ENCODE peak calls at places on chromosomes 16 and 17, in six cellular contexts. N is endothelial cell of umbilical vein, Y is HepG2, I is GM23338, H is H1, W is stomach. U is an unnamed sample.

GRCh38 chr16:10877472-10877946 is 507 bp downstream of the CIITA start:
- DNase-seq in N (no peak), Y (no peak), I (peak; percentile 38), H (no peak), W (no peak), U (no peak)

GRCh38 chr17:14356043-14356637 is 55.3 kb downstream of the HS3ST3B1 start:
- DNase-seq in N (no peak), Y (no peak), I (peak; percentile 78), H (no peak), W (no peak), U (no peak)

GRCh38 chr17:4512156-4513112 is 13.8 kb downstream of the SPNS2 start:
- DNase-seq in N (no peak), Y (no peak), I (no peak), H (no peak), W (no peak), U (no peak)

GRCh38 chr16:8996891-8997290 is 33.2 kb upstream of the USP7 start:
- DNase-seq in N (no peak), Y (peak; percentile 50), I (peak; percentile 54), H (no peak), W (no peak), U (no peak)

GRCh38 chr16:55760665-55761035 is 72.2 kb downstream of the CES1 start:
- DNase-seq in N (no peak), Y (no peak), I (no peak), H (no peak), W (no peak), U (no peak)

GRCh38 chr17:77487211-77487629 is 346.5 kb downstream of the SEC14L1 start:
- DNase-seq in N (no peak), Y (no peak), I (no peak), H (no peak), W (no peak), U (no peak)

GRCh38 chr17:28724500-28725165 is 1.4 kb downstream of the TLCD1 start:
- DNase-seq in N (no peak), Y (no peak), I (peak; percentile 41), H (no peak), W (no peak), U (no peak)

GRCh38 chr17:27354491-27355081 is 60.7 kb downstream of the WSB1 start:
- DNase-seq in N (no peak), Y (peak; percentile 46), I (no peak), H (no peak), W (no peak), U (no peak)

GRCh38 chr17:54678158-54678557 is 222.5 kb upstream of the TOM1L1 start:
- DNase-seq in N (no peak), Y (no peak), I (no peak), H (no peak), W (no peak), U (no peak)

GRCh38 chr17:51505450-51505849 is 245.1 kb downstream of the UTP18 start:
- DNase-seq in N (no peak), Y (no peak), I (no peak), H (no peak), W (no peak), U (no peak)
- TF ChIP-seq POLR2AphosphoS5 in N (no peak), Y (no peak), I (no peak), H (no peak), W (no peak), U (no peak)

GRCh38 chr16:28574925-28575324 is 21.2 kb downstream of the SGF29 start:
- DNase-seq in N (no peak), Y (no peak), I (no peak), H (no peak), W (no peak), U (no peak)
- TF ChIP-seq POLR2AphosphoS5 in N (no peak), Y (no peak), I (no peak), H (no peak), W (no peak), U (no peak)

GRCh38 chr17:7351665-7352558 is at the start of gene KCTD11:
- DNase-seq in N (peak; percentile 76), Y (peak; percentile 73), I (peak; percentile 94), H (peak; percentile 46), W (peak; percentile 97), U (peak; percentile 90)
- TF ChIP-seq POLR2AphosphoS5 in N (peak; percentile 73), Y (peak; percentile 48), I (peak; percentile 65), H (peak; percentile 59), W (peak; percentile 17), U (peak; percentile 7)

DNA sequence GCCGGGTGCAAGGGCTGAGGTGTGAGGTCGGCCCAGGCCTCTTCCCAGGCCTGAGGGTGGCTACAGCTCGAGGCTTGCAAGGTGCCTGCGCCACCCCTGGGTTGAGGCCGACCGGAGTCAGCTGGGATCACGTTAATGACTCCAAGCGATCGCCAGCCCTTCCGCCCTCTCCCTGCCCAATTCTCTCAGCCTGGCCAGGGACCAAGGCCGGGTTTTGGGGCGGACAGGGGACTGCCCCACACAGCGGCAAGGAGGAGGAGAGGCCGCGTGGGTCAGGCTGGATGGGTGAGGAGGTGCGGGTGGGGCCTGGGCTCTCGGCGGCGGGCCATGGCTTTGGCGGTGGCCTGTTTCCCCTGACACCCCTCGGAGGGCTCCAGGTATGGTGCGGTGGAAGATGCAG is 3.2 kb upstream of the WDR24 start:
- DNase-seq in N (no peak), Y (no peak), I (no peak), H (no peak), W (no peak), U (no peak)
- TF ChIP-seq POLR2AphosphoS5 in N (no peak), Y (no peak), I (no peak), H (no peak), W (no peak), U (no peak)

GRCh38 chr17:31052187-31052889 is 42.4 kb upstream of the NF1 start:
- DNase-seq in N (no peak), Y (peak; percentile 35), I (no peak), H (no peak), W (no peak), U (no peak)
- TF ChIP-seq POLR2AphosphoS5 in N (no peak), Y (no peak), I (no peak), H (no peak), W (no peak), U (no peak)

DNA sequence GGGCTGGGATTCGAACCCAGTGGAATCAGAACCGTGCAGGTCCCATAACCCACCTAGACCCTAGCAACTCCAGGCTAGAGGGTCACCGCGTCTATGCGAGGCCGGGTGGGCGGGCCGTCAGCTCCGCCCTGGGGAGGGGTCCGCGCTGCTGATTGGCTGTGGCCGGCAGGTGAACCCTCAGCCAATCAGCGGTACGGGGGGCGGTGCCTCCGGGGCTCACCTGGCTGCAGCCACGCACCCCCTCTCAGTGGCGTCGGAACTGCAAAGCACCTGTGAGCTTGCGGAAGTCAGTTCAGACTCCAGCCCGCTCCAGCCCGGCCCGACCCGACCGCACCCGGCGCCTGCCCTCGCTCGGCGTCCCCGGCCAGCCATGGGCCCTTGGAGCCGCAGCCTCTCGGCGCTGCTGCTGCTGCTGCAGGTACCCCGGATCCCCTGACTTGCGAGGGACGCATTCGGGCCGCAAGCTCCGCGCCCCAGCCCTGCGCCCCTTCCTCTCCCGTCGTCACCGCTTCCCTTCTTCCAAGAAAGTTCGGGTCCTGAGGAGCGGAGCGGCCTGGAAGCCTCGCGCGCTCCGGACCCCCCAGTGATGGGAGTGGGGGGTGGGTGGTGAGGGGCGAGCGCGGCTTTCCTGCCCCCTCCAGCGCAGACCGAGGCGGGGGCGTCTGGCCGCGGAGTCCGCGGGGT is at the start of gene CDH1:
- DNase-seq in N (no peak), Y (no peak), I (peak; percentile 98), H (peak; percentile 86), W (peak; percentile 97), U (peak; percentile 43)
- TF ChIP-seq POLR2AphosphoS5 in N (no peak), Y (no peak), I (peak; percentile 99), H (peak; percentile 99), W (no peak), U (no peak)